ENCODE peak calls at places on chromosomes 3 and 15, in five cellular contexts. One of them, this sample, is unnamed.

GRCh38 chr3:47974974-47975470 is 41.2 kb downstream of the MAP4 start:
- DNase-seq in stimulated activated CD8-positive, alpha-beta memory T cell treated with anti-CD3 and anti-CD28 coated beads, Interleukin-15, amount 100 ng/mL, for 48 hours: no peak
- DNase-seq in activated CD4-positive, alpha-beta memory T cell treated with anti-CD3 and anti-CD28 coated beads for 36 hours: no peak
- DNase-seq in GM04504: no peak
- DNase-seq in neuronal stem cell: no peak
- DNase-seq in this sample: no peak

GRCh38 chr3:188274249-188274915 is 120.4 kb downstream of the LPP start:
- DNase-seq in stimulated activated CD8-positive, alpha-beta memory T cell treated with anti-CD3 and anti-CD28 coated beads, Interleukin-15, amount 100 ng/mL, for 48 hours: no peak
- DNase-seq in activated CD4-positive, alpha-beta memory T cell treated with anti-CD3 and anti-CD28 coated beads for 36 hours: no peak
- DNase-seq in GM04504: no peak
- DNase-seq in neuronal stem cell: no peak
- DNase-seq in this sample: no peak

GRCh38 chr15:82537351-82537908 is 2.8 kb downstream of the RPS17 start:
- DNase-seq in stimulated activated CD8-positive, alpha-beta memory T cell treated with anti-CD3 and anti-CD28 coated beads, Interleukin-15, amount 100 ng/mL, for 48 hours: no peak
- DNase-seq in activated CD4-positive, alpha-beta memory T cell treated with anti-CD3 and anti-CD28 coated beads for 36 hours: no peak
- DNase-seq in GM04504: no peak
- DNase-seq in neuronal stem cell: no peak
- DNase-seq in this sample: no peak

GRCh38 chr3:108946292-108947290 is 7.1 kb downstream of the GUCA1C start:
- DNase-seq in stimulated activated CD8-positive, alpha-beta memory T cell treated with anti-CD3 and anti-CD28 coated beads, Interleukin-15, amount 100 ng/mL, for 48 hours: no peak
- DNase-seq in activated CD4-positive, alpha-beta memory T cell treated with anti-CD3 and anti-CD28 coated beads for 36 hours: no peak
- DNase-seq in GM04504: no peak
- DNase-seq in neuronal stem cell: no peak
- DNase-seq in this sample: no peak

GRCh38 chr15:88627463-88627862 is 6.3 kb downstream of the AEN start:
- DNase-seq in stimulated activated CD8-positive, alpha-beta memory T cell treated with anti-CD3 and anti-CD28 coated beads, Interleukin-15, amount 100 ng/mL, for 48 hours: no peak
- DNase-seq in activated CD4-positive, alpha-beta memory T cell treated with anti-CD3 and anti-CD28 coated beads for 36 hours: peak
- DNase-seq in GM04504: no peak
- DNase-seq in neuronal stem cell: no peak
- DNase-seq in this sample: no peak

GRCh38 chr3:24318668-24319287 is 175.9 kb downstream of the THRB start:
- DNase-seq in stimulated activated CD8-positive, alpha-beta memory T cell treated with anti-CD3 and anti-CD28 coated beads, Interleukin-15, amount 100 ng/mL, for 48 hours: no peak
- DNase-seq in activated CD4-positive, alpha-beta memory T cell treated with anti-CD3 and anti-CD28 coated beads for 36 hours: no peak
- DNase-seq in GM04504: no peak
- DNase-seq in neuronal stem cell: no peak
- DNase-seq in this sample: no peak

GRCh38 chr15:77455696-77456293 is 35.1 kb downstream of the HMG20A start:
- DNase-seq in stimulated activated CD8-positive, alpha-beta memory T cell treated with anti-CD3 and anti-CD28 coated beads, Interleukin-15, amount 100 ng/mL, for 48 hours: no peak
- DNase-seq in activated CD4-positive, alpha-beta memory T cell treated with anti-CD3 and anti-CD28 coated beads for 36 hours: no peak
- DNase-seq in GM04504: peak
- DNase-seq in neuronal stem cell: no peak
- DNase-seq in this sample: peak

GRCh38 chr15:69784808-69785550 is 312.7 kb downstream of the TLE3 start:
- DNase-seq in stimulated activated CD8-positive, alpha-beta memory T cell treated with anti-CD3 and anti-CD28 coated beads, Interleukin-15, amount 100 ng/mL, for 48 hours: no peak
- DNase-seq in activated CD4-positive, alpha-beta memory T cell treated with anti-CD3 and anti-CD28 coated beads for 36 hours: peak
- DNase-seq in GM04504: peak
- DNase-seq in neuronal stem cell: no peak
- DNase-seq in this sample: no peak

GRCh38 chr3:36907911-36908646 is 36.8 kb downstream of the TRANK1 start:
- DNase-seq in stimulated activated CD8-positive, alpha-beta memory T cell treated with anti-CD3 and anti-CD28 coated beads, Interleukin-15, amount 100 ng/mL, for 48 hours: peak
- DNase-seq in activated CD4-positive, alpha-beta memory T cell treated with anti-CD3 and anti-CD28 coated beads for 36 hours: peak
- DNase-seq in GM04504: no peak
- DNase-seq in neuronal stem cell: no peak
- DNase-seq in this sample: peak

GRCh38 chr3:99842826-99843589 is 25.3 kb downstream of the CMSS1 start:
- DNase-seq in stimulated activated CD8-positive, alpha-beta memory T cell treated with anti-CD3 and anti-CD28 coated beads, Interleukin-15, amount 100 ng/mL, for 48 hours: no peak
- DNase-seq in activated CD4-positive, alpha-beta memory T cell treated with anti-CD3 and anti-CD28 coated beads for 36 hours: no peak
- DNase-seq in GM04504: peak
- DNase-seq in neuronal stem cell: no peak
- DNase-seq in this sample: no peak

GRCh38 chr15:75182187-75183131 is 19.2 kb upstream of the C15orf39 start:
- DNase-seq in stimulated activated CD8-positive, alpha-beta memory T cell treated with anti-CD3 and anti-CD28 coated beads, Interleukin-15, amount 100 ng/mL, for 48 hours: no peak
- DNase-seq in activated CD4-positive, alpha-beta memory T cell treated with anti-CD3 and anti-CD28 coated beads for 36 hours: no peak
- DNase-seq in GM04504: no peak
- DNase-seq in neuronal stem cell: no peak
- DNase-seq in this sample: no peak

GRCh38 chr3:166195808-166196207 is 358.6 kb upstream of the BCHE start:
- DNase-seq in stimulated activated CD8-positive, alpha-beta memory T cell treated with anti-CD3 and anti-CD28 coated beads, Interleukin-15, amount 100 ng/mL, for 48 hours: no peak
- DNase-seq in activated CD4-positive, alpha-beta memory T cell treated with anti-CD3 and anti-CD28 coated beads for 36 hours: no peak
- DNase-seq in GM04504: no peak
- DNase-seq in neuronal stem cell: no peak
- DNase-seq in this sample: no peak

GRCh38 chr3:114440700-114441099 is 146.9 kb downstream of the TIGIT start:
- DNase-seq in stimulated activated CD8-positive, alpha-beta memory T cell treated with anti-CD3 and anti-CD28 coated beads, Interleukin-15, amount 100 ng/mL, for 48 hours: no peak
- DNase-seq in activated CD4-positive, alpha-beta memory T cell treated with anti-CD3 and anti-CD28 coated beads for 36 hours: no peak
- DNase-seq in GM04504: no peak
- DNase-seq in neuronal stem cell: no peak
- DNase-seq in this sample: no peak

GRCh38 chr3:31204026-31204795 is 309.8 kb upstream of the GADL1 start:
- DNase-seq in stimulated activated CD8-positive, alpha-beta memory T cell treated with anti-CD3 and anti-CD28 coated beads, Interleukin-15, amount 100 ng/mL, for 48 hours: no peak
- DNase-seq in activated CD4-positive, alpha-beta memory T cell treated with anti-CD3 and anti-CD28 coated beads for 36 hours: no peak
- DNase-seq in GM04504: no peak
- DNase-seq in neuronal stem cell: no peak
- DNase-seq in this sample: no peak

GRCh38 chr3:65173841-65174240 is 486.0 kb upstream of the ADAMTS9 start:
- DNase-seq in stimulated activated CD8-positive, alpha-beta memory T cell treated with anti-CD3 and anti-CD28 coated beads, Interleukin-15, amount 100 ng/mL, for 48 hours: no peak
- DNase-seq in activated CD4-positive, alpha-beta memory T cell treated with anti-CD3 and anti-CD28 coated beads for 36 hours: no peak
- DNase-seq in GM04504: no peak
- DNase-seq in neuronal stem cell: no peak
- DNase-seq in this sample: no peak

GRCh38 chr15:43249699-43250203 is 17.0 kb downstream of the TGM5 start:
- DNase-seq in stimulated activated CD8-positive, alpha-beta memory T cell treated with anti-CD3 and anti-CD28 coated beads, Interleukin-15, amount 100 ng/mL, for 48 hours: peak
- DNase-seq in activated CD4-positive, alpha-beta memory T cell treated with anti-CD3 and anti-CD28 coated beads for 36 hours: peak
- DNase-seq in GM04504: peak
- DNase-seq in neuronal stem cell: no peak
- DNase-seq in this sample: peak

GRCh38 chr15:65384895-65385867 is 7.4 kb upstream of the IGDCC3 start:
- DNase-seq in stimulated activated CD8-positive, alpha-beta memory T cell treated with anti-CD3 and anti-CD28 coated beads, Interleukin-15, amount 100 ng/mL, for 48 hours: peak
- DNase-seq in activated CD4-positive, alpha-beta memory T cell treated with anti-CD3 and anti-CD28 coated beads for 36 hours: peak
- DNase-seq in GM04504: peak
- DNase-seq in neuronal stem cell: peak
- DNase-seq in this sample: peak

GRCh38 chr3:197458179-197458707 is 97.5 kb downstream of the BDH1 start:
- DNase-seq in stimulated activated CD8-positive, alpha-beta memory T cell treated with anti-CD3 and anti-CD28 coated beads, Interleukin-15, amount 100 ng/mL, for 48 hours: no peak
- DNase-seq in activated CD4-positive, alpha-beta memory T cell treated with anti-CD3 and anti-CD28 coated beads for 36 hours: peak
- DNase-seq in GM04504: no peak
- DNase-seq in neuronal stem cell: no peak
- DNase-seq in this sample: no peak

GRCh38 chr3:8964436-8965370 is 1.4 kb upstream of the RAD18 start:
- DNase-seq in stimulated activated CD8-positive, alpha-beta memory T cell treated with anti-CD3 and anti-CD28 coated beads, Interleukin-15, amount 100 ng/mL, for 48 hours: no peak
- DNase-seq in activated CD4-positive, alpha-beta memory T cell treated with anti-CD3 and anti-CD28 coated beads for 36 hours: no peak
- DNase-seq in GM04504: peak
- DNase-seq in neuronal stem cell: no peak
- DNase-seq in this sample: no peak

GRCh38 chr3:4520013-4520881 is 27.1 kb downstream of the ITPR1 start:
- DNase-seq in stimulated activated CD8-positive, alpha-beta memory T cell treated with anti-CD3 and anti-CD28 coated beads, Interleukin-15, amount 100 ng/mL, for 48 hours: no peak
- DNase-seq in activated CD4-positive, alpha-beta memory T cell treated with anti-CD3 and anti-CD28 coated beads for 36 hours: no peak
- DNase-seq in GM04504: no peak
- DNase-seq in neuronal stem cell: no peak
- DNase-seq in this sample: no peak

GRCh38 chr15:70882361-70882760 is 9.9 kb downstream of the THAP10 start:
- DNase-seq in stimulated activated CD8-positive, alpha-beta memory T cell treated with anti-CD3 and anti-CD28 coated beads, Interleukin-15, amount 100 ng/mL, for 48 hours: no peak
- DNase-seq in activated CD4-positive, alpha-beta memory T cell treated with anti-CD3 and anti-CD28 coated beads for 36 hours: no peak
- DNase-seq in GM04504: no peak
- DNase-seq in neuronal stem cell: no peak
- DNase-seq in this sample: no peak